ENCODE peak calls at places on chromosome 20, in seven cellular contexts. J is CD8-positive, alpha-beta T cell; B is HFFc6; H is psoas muscle; X is mesothelial cell of epicardium; R is neural crest cell; F is NB4. N is an unnamed sample.

GRCh38 chr20:51388227-51388626 is 154.3 kb downstream of the NFATC2 start:
- DNase-seq in J (no peak), B (peak; percentile 61), H (no peak), X (no peak), R (no peak), F (no peak), N (no peak)

GRCh38 chr20:51640743-51641142 is 98.2 kb upstream of the NFATC2 start:
- DNase-seq in J (no peak), B (no peak), H (no peak), X (no peak), R (no peak), F (no peak), N (no peak)

GRCh38 chr20:33947709-33948295 is 45.9 kb upstream of the RALY start:
- DNase-seq in J (peak; percentile 1), B (peak; percentile 51), H (no peak), X (no peak), R (peak; percentile 62), F (peak; percentile 91), N (no peak)

GRCh38 chr20:43936371-43936770 is 21.7 kb downstream of the TOX2 start:
- DNase-seq in J (no peak), B (no peak), H (no peak), X (no peak), R (no peak), F (no peak), N (no peak)

GRCh38 chr20:41135187-41135887 is 2.0 kb upstream of the PLCG1 start:
- DNase-seq in J (peak; percentile 56), B (no peak), H (no peak), X (no peak), R (peak; percentile 28), F (peak; percentile 70), N (no peak)

GRCh38 chr20:53839423-53840176 is 230.8 kb downstream of the BCAS1 start:
- DNase-seq in J (peak; percentile 58), B (no peak), H (no peak), X (no peak), R (no peak), F (peak; percentile 95), N (no peak)

GRCh38 chr20:35871311-35871771 is 83.0 kb downstream of the SCAND1 start:
- DNase-seq in J (no peak), B (no peak), H (no peak), X (no peak), R (no peak), F (no peak), N (no peak)

GRCh38 chr20:44029848-44030230 is 115.2 kb downstream of the TOX2 start:
- DNase-seq in J (no peak), B (no peak), H (no peak), X (no peak), R (no peak), F (no peak), N (no peak)

GRCh38 chr20:36399147-36399968 is 93.2 kb downstream of the DLGAP4 start:
- DNase-seq in J (no peak), B (no peak), H (no peak), X (no peak), R (peak; percentile 63), F (peak; percentile 64), N (no peak)

GRCh38 chr20:60249436-60249835 is 291.2 kb downstream of the CDH26 start:
- DNase-seq in J (no peak), B (peak; percentile 99), H (no peak), X (no peak), R (no peak), F (no peak), N (no peak)

GRCh38 chr20:15919118-15919517 is 654.1 kb downstream of the KIF16B start:
- DNase-seq in J (no peak), B (no peak), H (no peak), X (no peak), R (no peak), F (no peak), N (no peak)

DNA sequence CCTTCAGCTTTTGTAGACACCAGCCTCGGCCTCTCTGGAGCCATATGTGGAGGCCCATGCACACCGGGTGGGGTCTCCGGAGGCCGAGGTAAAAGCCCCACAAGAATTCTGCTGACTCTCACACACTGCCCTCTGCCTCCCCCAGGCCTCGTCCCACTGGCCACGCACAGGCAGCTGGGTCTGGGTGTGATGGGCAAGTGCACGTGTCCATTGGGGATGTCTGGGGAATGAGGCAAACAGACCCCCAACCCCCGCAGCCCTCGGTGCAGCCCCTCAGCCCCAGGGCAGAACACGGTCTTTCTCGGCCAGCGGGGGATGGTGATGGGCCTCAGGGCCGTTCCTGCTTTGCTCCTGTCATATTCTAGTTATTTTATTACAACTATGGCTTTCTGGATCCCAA is 44.0 kb upstream of the GATA5 start:
- DNase-seq in J (no peak), B (no peak), H (no peak), X (no peak), R (no peak), F (no peak), N (no peak)
- TF ChIP-seq CTCF in J (no peak), B (no peak), H (no peak), X (no peak), R (no peak), F (no peak), N (no peak)

DNA sequence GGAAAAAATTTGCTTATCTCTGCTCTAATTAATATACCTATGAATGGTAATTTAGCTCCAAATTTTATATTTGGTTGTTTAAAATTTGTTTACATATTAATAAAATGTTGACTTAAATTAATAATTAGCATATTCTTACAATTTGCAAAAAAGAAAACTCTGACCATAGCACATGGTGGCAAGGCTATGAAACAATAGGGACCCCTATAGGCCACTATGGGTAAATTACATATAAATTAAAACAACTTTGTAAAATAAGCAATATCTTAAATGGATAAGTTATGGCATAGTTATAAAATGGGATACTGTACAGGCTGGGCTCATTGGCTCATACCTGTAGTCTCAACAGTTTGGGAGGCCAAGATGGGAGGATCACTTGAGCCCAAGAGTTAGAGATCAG is 76.0 kb downstream of the MKKS start:
- DNase-seq in J (no peak), B (no peak), H (no peak), X (no peak), R (no peak), F (no peak), N (no peak)
- TF ChIP-seq CTCF in J (no peak), B (peak; percentile 79), H (peak; percentile 4), X (peak; percentile 34), R (peak; percentile 44), F (no peak), N (no peak)

GRCh38 chr20:58647162-58647813 is 3.8 kb upstream of the STX16 start:
- DNase-seq in J (no peak), B (no peak), H (no peak), X (no peak), R (no peak), F (peak; percentile 24), N (no peak)
- TF ChIP-seq CTCF in J (no peak), B (no peak), H (no peak), X (no peak), R (no peak), F (no peak), N (no peak)

GRCh38 chr20:23108871-23109270 is 22.7 kb upstream of the CD93 start:
- DNase-seq in J (no peak), B (no peak), H (no peak), X (no peak), R (no peak), F (no peak), N (no peak)

GRCh38 chr20:23105193-23105592 is 19.1 kb upstream of the CD93 start:
- DNase-seq in J (no peak), B (no peak), H (peak; percentile 34), X (no peak), R (no peak), F (no peak), N (no peak)

GRCh38 chr20:23103284-23104018 is 17.3 kb upstream of the CD93 start:
- DNase-seq in J (no peak), B (no peak), H (peak; percentile 19), X (no peak), R (no peak), F (peak; percentile 47), N (no peak)

GRCh38 chr20:23101696-23102095 is 15.6 kb upstream of the CD93 start:
- DNase-seq in J (no peak), B (no peak), H (no peak), X (no peak), R (no peak), F (no peak), N (no peak)

DNA sequence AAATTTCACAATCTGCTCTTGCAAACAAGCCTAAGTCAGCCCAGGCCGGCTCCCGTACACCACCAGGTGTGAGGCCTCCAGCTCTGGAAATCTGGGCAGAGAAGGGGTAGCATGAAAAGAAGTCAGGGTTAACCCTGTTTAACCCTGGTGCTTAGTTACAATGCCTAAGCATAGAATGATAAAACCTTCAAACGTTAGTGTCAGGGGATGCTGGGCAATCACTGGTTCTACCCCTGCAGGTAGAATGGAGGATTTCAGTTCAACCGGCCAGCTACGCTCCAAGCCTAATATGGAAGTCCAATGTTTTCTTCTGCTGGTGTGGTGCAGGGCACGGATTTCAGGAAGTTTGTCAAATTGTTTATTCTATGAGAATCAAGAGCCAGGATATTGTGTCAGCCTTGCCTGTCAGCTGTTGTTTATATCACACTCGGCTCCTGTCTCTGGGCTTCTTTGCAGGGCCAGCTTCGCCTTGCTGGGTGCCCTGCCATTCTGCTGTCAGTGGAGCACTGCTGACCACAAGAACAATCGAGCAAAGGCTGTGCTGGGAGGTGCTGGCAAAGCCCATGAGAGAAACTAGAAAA is 20.2 kb upstream of the CD93 start:
- DNase-seq in J (no peak), B (no peak), H (peak; percentile 49), X (no peak), R (no peak), F (no peak), N (no peak)
- TF ChIP-seq CTCF in J (no peak), B (no peak), H (no peak), X (no peak), R (peak; percentile 28), F (no peak), N (no peak)

DNA sequence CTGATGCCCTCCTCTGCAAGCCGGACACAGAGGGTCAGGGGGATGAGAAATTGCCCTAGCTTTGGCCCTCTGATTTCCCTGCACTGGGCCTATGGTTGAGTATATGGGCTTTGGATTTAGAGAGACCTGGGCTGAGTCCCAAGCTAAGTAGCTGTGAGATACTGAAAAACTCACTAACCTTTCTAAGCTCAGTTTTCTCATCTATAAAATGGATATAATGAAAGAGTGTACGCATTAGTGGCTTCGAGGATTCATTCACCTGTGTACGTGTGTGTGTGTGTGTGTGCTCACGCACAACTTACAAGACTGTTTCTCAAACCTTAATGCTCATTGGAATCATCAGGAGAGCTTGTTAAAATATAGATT is 12.7 kb upstream of the RBPJL start:
- DNase-seq in J (no peak), B (no peak), H (no peak), X (no peak), R (no peak), F (no peak), N (no peak)
- TF ChIP-seq CTCF in J (peak; percentile 51), B (peak; percentile 52), H (no peak), X (no peak), R (peak; percentile 17), F (no peak), N (no peak)